ENCODE peak calls at places on chromosomes 13 and 19, in eight cellular contexts. One of them, this sample, is unnamed.

GRCh38 chr13:108987488-108987887 is 358.1 kb downstream of the MYO16 start:
- DNase-seq in Calu3: no peak
- DNase-seq in osteocyte: no peak
- DNase-seq in pancreas: no peak
- DNase-seq in endodermal cell: no peak
- DNase-seq in A549: no peak
- DNase-seq in AG10803: peak; percentile 93
- DNase-seq in nephron progenitor cell: no peak
- DNase-seq in this sample: no peak

GRCh38 chr13:97344250-97345175 is 89.5 kb upstream of the RAP2A start:
- DNase-seq in Calu3: peak; percentile 16
- DNase-seq in osteocyte: no peak
- DNase-seq in pancreas: no peak
- DNase-seq in endodermal cell: peak; percentile 78
- DNase-seq in A549: no peak
- DNase-seq in AG10803: peak; percentile 64
- DNase-seq in nephron progenitor cell: peak; percentile 29
- DNase-seq in this sample: no peak

GRCh38 chr13:113087923-113088690 is 17.5 kb upstream of the F7 start:
- DNase-seq in Calu3: no peak
- DNase-seq in osteocyte: no peak
- DNase-seq in pancreas: peak; percentile 47
- DNase-seq in endodermal cell: peak; percentile 29
- DNase-seq in A549: no peak
- DNase-seq in AG10803: no peak
- DNase-seq in nephron progenitor cell: no peak
- DNase-seq in this sample: no peak

GRCh38 chr19:2288010-2288742 is 6.2 kb upstream of the PEAK3 start:
- DNase-seq in Calu3: no peak
- DNase-seq in osteocyte: no peak
- DNase-seq in pancreas: no peak
- DNase-seq in endodermal cell: no peak
- DNase-seq in A549: no peak
- DNase-seq in AG10803: no peak
- DNase-seq in nephron progenitor cell: no peak
- DNase-seq in this sample: no peak

GRCh38 chr13:84433024-84433423 is 550.8 kb upstream of the SLITRK1 start:
- DNase-seq in Calu3: no peak
- DNase-seq in osteocyte: no peak
- DNase-seq in pancreas: no peak
- DNase-seq in endodermal cell: no peak
- DNase-seq in A549: no peak
- DNase-seq in AG10803: peak; percentile 74
- DNase-seq in nephron progenitor cell: no peak
- DNase-seq in this sample: no peak

GRCh38 chr19:39145180-39145953 is 19.8 kb downstream of the PAK4 start:
- DNase-seq in Calu3: no peak
- DNase-seq in osteocyte: no peak
- DNase-seq in pancreas: peak; percentile 58
- DNase-seq in endodermal cell: no peak
- DNase-seq in A549: no peak
- DNase-seq in AG10803: no peak
- DNase-seq in nephron progenitor cell: no peak
- DNase-seq in this sample: no peak

GRCh38 chr19:44757735-44758505 is 9.4 kb downstream of the BCL3 start:
- DNase-seq in Calu3: no peak
- DNase-seq in osteocyte: no peak
- DNase-seq in pancreas: peak; percentile 89
- DNase-seq in endodermal cell: peak; percentile 90
- DNase-seq in A549: no peak
- DNase-seq in AG10803: peak; percentile 53
- DNase-seq in nephron progenitor cell: peak; percentile 77
- DNase-seq in this sample: no peak

GRCh38 chr19:912181-913079 is 589 bp downstream of the R3HDM4 start:
- DNase-seq in Calu3: peak; percentile 13
- DNase-seq in osteocyte: no peak
- DNase-seq in pancreas: peak; percentile 78
- DNase-seq in endodermal cell: no peak
- DNase-seq in A549: no peak
- DNase-seq in AG10803: no peak
- DNase-seq in nephron progenitor cell: no peak
- DNase-seq in this sample: no peak

GRCh38 chr19:48872182-48872883 is at the start of gene PPP1R15A:
- DNase-seq in Calu3: peak; percentile 99
- DNase-seq in osteocyte: peak; percentile 99
- DNase-seq in pancreas: peak; percentile 99
- DNase-seq in endodermal cell: peak; percentile 99
- DNase-seq in A549: peak; percentile 98
- DNase-seq in AG10803: peak; percentile 96
- DNase-seq in nephron progenitor cell: peak; percentile 99
- DNase-seq in this sample: peak; percentile 99

GRCh38 chr19:38918526-38918925 is 6.5 kb upstream of the CCER2 start:
- DNase-seq in Calu3: no peak
- DNase-seq in osteocyte: no peak
- DNase-seq in pancreas: peak; percentile 51
- DNase-seq in endodermal cell: no peak
- DNase-seq in A549: no peak
- DNase-seq in AG10803: no peak
- DNase-seq in nephron progenitor cell: no peak
- DNase-seq in this sample: no peak

GRCh38 chr19:32302778-32303177 is 42.6 kb upstream of the ZNF507 start:
- DNase-seq in Calu3: no peak
- DNase-seq in osteocyte: no peak
- DNase-seq in pancreas: no peak
- DNase-seq in endodermal cell: no peak
- DNase-seq in A549: no peak
- DNase-seq in AG10803: no peak
- DNase-seq in nephron progenitor cell: no peak
- DNase-seq in this sample: no peak

GRCh38 chr13:103403814-103404213 is 337.6 kb upstream of the SLC10A2 start:
- DNase-seq in Calu3: no peak
- DNase-seq in osteocyte: no peak
- DNase-seq in pancreas: no peak
- DNase-seq in endodermal cell: no peak
- DNase-seq in A549: no peak
- DNase-seq in AG10803: no peak
- DNase-seq in nephron progenitor cell: no peak
- DNase-seq in this sample: no peak

GRCh38 chr19:45667620-45668341 is at the start of gene GIPR:
- DNase-seq in Calu3: peak; percentile 76
- DNase-seq in osteocyte: no peak
- DNase-seq in pancreas: peak; percentile 87
- DNase-seq in endodermal cell: peak; percentile 94
- DNase-seq in A549: peak; percentile 88
- DNase-seq in AG10803: peak; percentile 8
- DNase-seq in nephron progenitor cell: peak; percentile 77
- DNase-seq in this sample: no peak

GRCh38 chr19:13037161-13037560 is 41.9 kb downstream of the NFIX start:
- DNase-seq in Calu3: no peak
- DNase-seq in osteocyte: no peak
- DNase-seq in pancreas: no peak
- DNase-seq in endodermal cell: peak; percentile 51
- DNase-seq in A549: no peak
- DNase-seq in AG10803: peak; percentile 89
- DNase-seq in nephron progenitor cell: no peak
- DNase-seq in this sample: no peak

GRCh38 chr19:883661-884211 is 9.3 kb downstream of the MED16 start:
- DNase-seq in Calu3: peak; percentile 88
- DNase-seq in osteocyte: no peak
- DNase-seq in pancreas: peak; percentile 63
- DNase-seq in endodermal cell: peak; percentile 76
- DNase-seq in A549: no peak
- DNase-seq in AG10803: no peak
- DNase-seq in nephron progenitor cell: no peak
- DNase-seq in this sample: no peak

GRCh38 chr13:60986301-60986700 is 429.3 kb downstream of the PCDH20 start:
- DNase-seq in Calu3: no peak
- DNase-seq in osteocyte: no peak
- DNase-seq in pancreas: no peak
- DNase-seq in endodermal cell: no peak
- DNase-seq in A549: no peak
- DNase-seq in AG10803: no peak
- DNase-seq in nephron progenitor cell: no peak
- DNase-seq in this sample: no peak

GRCh38 chr13:60990032-60990733 is 425.5 kb downstream of the PCDH20 start:
- DNase-seq in Calu3: no peak
- DNase-seq in osteocyte: no peak
- DNase-seq in pancreas: peak; percentile 45
- DNase-seq in endodermal cell: peak; percentile 63
- DNase-seq in A549: no peak
- DNase-seq in AG10803: no peak
- DNase-seq in nephron progenitor cell: no peak
- DNase-seq in this sample: no peak
- TF ChIP-seq CTCF in Calu3: no peak
- TF ChIP-seq CTCF in osteocyte: no peak
- TF ChIP-seq CTCF in pancreas: no peak
- TF ChIP-seq CTCF in endodermal cell: peak; percentile 61
- TF ChIP-seq CTCF in A549: no peak
- TF ChIP-seq CTCF in AG10803: no peak
- TF ChIP-seq CTCF in nephron progenitor cell: no peak
- TF ChIP-seq CTCF in this sample: no peak

DNA sequence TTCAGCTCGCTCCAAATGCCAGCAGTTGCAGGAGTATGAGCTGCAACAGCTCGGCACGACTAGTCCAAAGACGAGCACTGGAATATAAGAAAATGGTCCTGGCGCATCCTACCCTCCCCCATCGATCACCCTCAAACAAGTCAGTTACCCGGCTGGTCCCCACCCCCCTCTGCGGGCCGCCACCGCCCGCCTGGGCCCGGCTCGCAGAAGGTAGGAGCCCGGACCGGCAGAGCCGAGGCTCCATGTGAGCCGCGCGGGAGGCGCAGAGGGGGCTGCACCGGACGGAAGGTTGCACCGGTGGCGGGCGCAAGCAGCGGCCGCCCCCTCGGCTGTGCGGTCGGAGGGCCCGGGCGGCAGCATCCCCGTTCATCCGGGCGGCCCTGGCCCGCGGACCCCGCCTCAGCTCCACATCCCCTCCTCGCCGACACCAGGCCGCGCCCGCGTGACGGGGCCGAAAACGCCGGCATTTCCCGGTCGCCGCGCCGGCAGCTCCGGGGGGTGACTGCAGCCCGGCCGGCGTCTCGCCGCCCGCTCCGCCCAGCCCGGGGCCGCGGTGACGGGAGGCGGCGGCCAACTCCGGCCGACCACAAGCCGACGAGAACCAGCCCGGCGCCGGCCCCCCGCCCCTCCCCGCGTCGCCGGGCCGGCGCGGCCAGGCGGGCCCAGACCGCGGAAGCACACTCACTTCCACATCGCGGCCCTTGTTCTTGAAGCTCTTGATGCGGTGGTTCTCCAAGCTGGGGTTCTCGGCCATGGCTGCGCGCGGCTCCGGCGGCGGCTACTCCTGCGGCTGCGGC is 531 bp downstream of the KPNA3 start:
- DNase-seq in Calu3: peak; percentile 28
- DNase-seq in osteocyte: peak; percentile 85
- DNase-seq in pancreas: peak; percentile 81
- DNase-seq in endodermal cell: peak; percentile 79
- DNase-seq in A549: no peak
- DNase-seq in AG10803: peak; percentile 38
- DNase-seq in nephron progenitor cell: peak; percentile 67
- DNase-seq in this sample: peak; percentile 75
- TF ChIP-seq CTCF in Calu3: no peak
- TF ChIP-seq CTCF in osteocyte: no peak
- TF ChIP-seq CTCF in pancreas: no peak
- TF ChIP-seq CTCF in endodermal cell: no peak
- TF ChIP-seq CTCF in A549: no peak
- TF ChIP-seq CTCF in AG10803: no peak
- TF ChIP-seq CTCF in nephron progenitor cell: no peak
- TF ChIP-seq CTCF in this sample: no peak

GRCh38 chr19:5039642-5040543 is 71.0 kb downstream of the KDM4B start:
- DNase-seq in Calu3: no peak
- DNase-seq in osteocyte: no peak
- DNase-seq in pancreas: peak; percentile 74
- DNase-seq in endodermal cell: no peak
- DNase-seq in A549: no peak
- DNase-seq in AG10803: no peak
- DNase-seq in nephron progenitor cell: no peak
- DNase-seq in this sample: no peak

GRCh38 chr19:5040544-5041167 is 71.7 kb downstream of the KDM4B start:
- DNase-seq in Calu3: no peak
- DNase-seq in osteocyte: no peak
- DNase-seq in pancreas: peak; percentile 58
- DNase-seq in endodermal cell: no peak
- DNase-seq in A549: no peak
- DNase-seq in AG10803: no peak
- DNase-seq in nephron progenitor cell: no peak
- DNase-seq in this sample: no peak

GRCh38 chr19:5037936-5038335 is 69.0 kb downstream of the KDM4B start:
- DNase-seq in Calu3: no peak
- DNase-seq in osteocyte: no peak
- DNase-seq in pancreas: no peak
- DNase-seq in endodermal cell: no peak
- DNase-seq in A549: no peak
- DNase-seq in AG10803: no peak
- DNase-seq in nephron progenitor cell: no peak
- DNase-seq in this sample: no peak

GRCh38 chr19:5036733-5037681 is 68.1 kb downstream of the KDM4B start:
- DNase-seq in Calu3: no peak
- DNase-seq in osteocyte: peak; percentile 92
- DNase-seq in pancreas: no peak
- DNase-seq in endodermal cell: no peak
- DNase-seq in A549: no peak
- DNase-seq in AG10803: peak; percentile 61
- DNase-seq in nephron progenitor cell: no peak
- DNase-seq in this sample: no peak

DNA sequence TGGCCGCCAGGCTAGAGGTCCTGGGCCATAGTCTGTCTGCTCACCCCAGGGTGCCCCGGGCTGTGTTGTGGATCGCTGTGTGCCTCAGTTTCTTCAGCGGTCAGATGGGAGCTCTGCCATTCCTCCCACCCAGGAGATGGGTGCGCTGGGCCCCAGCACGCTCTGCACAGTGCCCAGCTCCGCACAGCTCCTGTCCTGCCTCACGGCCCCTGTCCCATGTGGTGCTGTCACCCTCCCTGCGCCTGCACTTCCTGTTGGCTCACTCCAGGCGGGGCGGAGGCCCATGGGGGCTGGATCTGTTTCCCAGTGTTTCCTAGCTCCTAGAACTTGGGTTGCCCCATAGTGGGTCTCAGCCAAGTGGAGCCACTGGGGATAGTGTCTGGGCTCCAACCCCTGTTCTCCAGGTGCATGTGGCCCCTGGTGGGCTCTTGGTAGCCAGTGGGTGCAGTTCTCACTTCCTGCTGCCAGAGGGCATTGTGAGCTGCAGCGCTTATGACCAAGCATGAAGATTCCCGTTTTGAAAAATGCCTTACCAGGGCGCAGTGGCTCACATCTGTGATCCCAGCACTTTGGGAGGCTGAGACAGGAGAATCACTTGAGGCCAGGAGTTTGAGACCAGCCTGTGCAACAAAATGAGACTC is 69.8 kb downstream of the KDM4B start:
- DNase-seq in Calu3: no peak
- DNase-seq in osteocyte: no peak
- DNase-seq in pancreas: no peak
- DNase-seq in endodermal cell: peak; percentile 73
- DNase-seq in A549: peak; percentile 57
- DNase-seq in AG10803: peak; percentile 40
- DNase-seq in nephron progenitor cell: no peak
- DNase-seq in this sample: no peak
- TF ChIP-seq CTCF in Calu3: peak; percentile 65
- TF ChIP-seq CTCF in osteocyte: peak; percentile 62
- TF ChIP-seq CTCF in pancreas: peak; percentile 16
- TF ChIP-seq CTCF in endodermal cell: peak; percentile 77
- TF ChIP-seq CTCF in A549: peak; percentile 37
- TF ChIP-seq CTCF in AG10803: peak; percentile 68
- TF ChIP-seq CTCF in nephron progenitor cell: peak; percentile 46
- TF ChIP-seq CTCF in this sample: peak; percentile 71

GRCh38 chr19:18853755-18854427 is 22.1 kb downstream of the UPF1 start:
- DNase-seq in Calu3: no peak
- DNase-seq in osteocyte: no peak
- DNase-seq in pancreas: no peak
- DNase-seq in endodermal cell: no peak
- DNase-seq in A549: no peak
- DNase-seq in AG10803: no peak
- DNase-seq in nephron progenitor cell: no peak
- DNase-seq in this sample: no peak
- TF ChIP-seq CTCF in Calu3: no peak
- TF ChIP-seq CTCF in osteocyte: no peak
- TF ChIP-seq CTCF in pancreas: no peak
- TF ChIP-seq CTCF in endodermal cell: peak; percentile 56
- TF ChIP-seq CTCF in A549: no peak
- TF ChIP-seq CTCF in AG10803: no peak
- TF ChIP-seq CTCF in nephron progenitor cell: no peak
- TF ChIP-seq CTCF in this sample: no peak

This sample was measured in type B pancreatic cell.